ENCODE peak calls at places on chromosomes 11 and 22, in six cellular contexts. One of them, this sample, is unnamed.

GRCh38 chr11:47870404-47870803 is 22.3 kb upstream of the NUP160 start:
- DNase-seq in hepatocyte: no peak
- DNase-seq in CD8-positive, alpha-beta T cell: no peak
- DNase-seq in CD4-positive, alpha-beta memory T cell: no peak
- DNase-seq in sigmoid colon: no peak
- DNase-seq in astrocyte: no peak
- DNase-seq in this sample: no peak

GRCh38 chr11:126992065-126992803 is 8.3 kb downstream of the KIRREL3 start:
- DNase-seq in CD8-positive, alpha-beta T cell: no peak
- DNase-seq in sigmoid colon: no peak
- DNase-seq in astrocyte: peak
- DNase-seq in CD4-positive, alpha-beta memory T cell: no peak
- DNase-seq in hepatocyte: no peak
- DNase-seq in this sample: no peak

GRCh38 chr11:61787928-61788491 is 4.4 kb downstream of the TMEM258 start:
- DNase-seq in CD4-positive, alpha-beta memory T cell: no peak
- DNase-seq in sigmoid colon: no peak
- DNase-seq in hepatocyte: peak
- DNase-seq in astrocyte: peak
- DNase-seq in CD8-positive, alpha-beta T cell: no peak
- DNase-seq in this sample: peak

GRCh38 chr11:70788247-70789022 is 390.1 kb downstream of the CTTN start:
- DNase-seq in CD4-positive, alpha-beta memory T cell: no peak
- DNase-seq in sigmoid colon: no peak
- DNase-seq in astrocyte: peak
- DNase-seq in hepatocyte: no peak
- DNase-seq in CD8-positive, alpha-beta T cell: no peak
- DNase-seq in this sample: peak

GRCh38 chr22:41481131-41481830 is 12.4 kb downstream of the ACO2 start:
- DNase-seq in sigmoid colon: no peak
- DNase-seq in CD8-positive, alpha-beta T cell: no peak
- DNase-seq in hepatocyte: no peak
- DNase-seq in astrocyte: peak
- DNase-seq in CD4-positive, alpha-beta memory T cell: no peak
- DNase-seq in this sample: no peak

GRCh38 chr11:86814775-86815174 is 14.4 kb downstream of the PRSS23 start:
- DNase-seq in CD4-positive, alpha-beta memory T cell: no peak
- DNase-seq in astrocyte: peak
- DNase-seq in CD8-positive, alpha-beta T cell: no peak
- DNase-seq in hepatocyte: no peak
- DNase-seq in sigmoid colon: no peak
- DNase-seq in this sample: no peak

GRCh38 chr11:35418282-35418846 is 994 bp downstream of the SLC1A2 start:
- DNase-seq in CD4-positive, alpha-beta memory T cell: no peak
- DNase-seq in CD8-positive, alpha-beta T cell: no peak
- DNase-seq in hepatocyte: peak
- DNase-seq in astrocyte: no peak
- DNase-seq in sigmoid colon: no peak
- DNase-seq in this sample: no peak

GRCh38 chr22:39654527-39654926 is 84.0 kb downstream of the CACNA1I start:
- DNase-seq in CD8-positive, alpha-beta T cell: no peak
- DNase-seq in astrocyte: no peak
- DNase-seq in hepatocyte: no peak
- DNase-seq in CD4-positive, alpha-beta memory T cell: no peak
- DNase-seq in sigmoid colon: no peak
- DNase-seq in this sample: no peak

GRCh38 chr11:69055598-69056516 is 7.1 kb downstream of the TPCN2 start:
- DNase-seq in sigmoid colon: peak
- DNase-seq in hepatocyte: no peak
- DNase-seq in astrocyte: no peak
- DNase-seq in CD8-positive, alpha-beta T cell: no peak
- DNase-seq in CD4-positive, alpha-beta memory T cell: no peak
- DNase-seq in this sample: peak

GRCh38 chr11:121482231-121483129 is 29.7 kb upstream of the SORL1-AS1 start:
- DNase-seq in CD4-positive, alpha-beta memory T cell: peak
- DNase-seq in sigmoid colon: no peak
- DNase-seq in astrocyte: no peak
- DNase-seq in hepatocyte: no peak
- DNase-seq in CD8-positive, alpha-beta T cell: peak
- DNase-seq in this sample: no peak

GRCh38 chr11:134181707-134182106 is 42.1 kb downstream of the NCAPD3 start:
- DNase-seq in sigmoid colon: no peak
- DNase-seq in CD8-positive, alpha-beta T cell: no peak
- DNase-seq in astrocyte: peak
- DNase-seq in CD4-positive, alpha-beta memory T cell: no peak
- DNase-seq in hepatocyte: no peak
- DNase-seq in this sample: peak

GRCh38 chr22:48577014-48577690 is 1250.5 kb downstream of the BRD1 start:
- DNase-seq in CD8-positive, alpha-beta T cell: no peak
- DNase-seq in astrocyte: no peak
- DNase-seq in CD4-positive, alpha-beta memory T cell: no peak
- DNase-seq in hepatocyte: peak
- DNase-seq in sigmoid colon: no peak
- DNase-seq in this sample: no peak

GRCh38 chr11:131661137-131661536 is 290.7 kb downstream of the NTM start:
- DNase-seq in hepatocyte: no peak
- DNase-seq in sigmoid colon: no peak
- DNase-seq in CD8-positive, alpha-beta T cell: no peak
- DNase-seq in CD4-positive, alpha-beta memory T cell: no peak
- DNase-seq in astrocyte: peak
- DNase-seq in this sample: peak

GRCh38 chr22:35746946-35747703 is 29.5 kb downstream of the APOL5 start:
- DNase-seq in astrocyte: peak
- DNase-seq in sigmoid colon: no peak
- DNase-seq in CD8-positive, alpha-beta T cell: no peak
- DNase-seq in CD4-positive, alpha-beta memory T cell: no peak
- DNase-seq in hepatocyte: no peak
- DNase-seq in this sample: no peak

GRCh38 chr22:32082331-32082730 is 39.3 kb downstream of the SLC5A1 start:
- DNase-seq in sigmoid colon: no peak
- DNase-seq in hepatocyte: no peak
- DNase-seq in CD4-positive, alpha-beta memory T cell: no peak
- DNase-seq in astrocyte: no peak
- DNase-seq in CD8-positive, alpha-beta T cell: no peak
- DNase-seq in this sample: no peak

GRCh38 chr22:32075997-32076725 is 33.1 kb downstream of the SLC5A1 start:
- DNase-seq in CD8-positive, alpha-beta T cell: no peak
- DNase-seq in sigmoid colon: no peak
- DNase-seq in hepatocyte: peak
- DNase-seq in CD4-positive, alpha-beta memory T cell: no peak
- DNase-seq in astrocyte: no peak
- DNase-seq in this sample: no peak

GRCh38 chr22:32076726-32077550 is 33.9 kb downstream of the SLC5A1 start:
- DNase-seq in sigmoid colon: no peak
- DNase-seq in CD4-positive, alpha-beta memory T cell: no peak
- DNase-seq in hepatocyte: no peak
- DNase-seq in astrocyte: no peak
- DNase-seq in CD8-positive, alpha-beta T cell: no peak
- DNase-seq in this sample: no peak

GRCh38 chr22:32080904-32081303 is 37.8 kb downstream of the SLC5A1 start:
- DNase-seq in hepatocyte: peak
- DNase-seq in CD8-positive, alpha-beta T cell: no peak
- DNase-seq in astrocyte: peak
- DNase-seq in sigmoid colon: no peak
- DNase-seq in CD4-positive, alpha-beta memory T cell: peak
- DNase-seq in this sample: peak

DNA sequence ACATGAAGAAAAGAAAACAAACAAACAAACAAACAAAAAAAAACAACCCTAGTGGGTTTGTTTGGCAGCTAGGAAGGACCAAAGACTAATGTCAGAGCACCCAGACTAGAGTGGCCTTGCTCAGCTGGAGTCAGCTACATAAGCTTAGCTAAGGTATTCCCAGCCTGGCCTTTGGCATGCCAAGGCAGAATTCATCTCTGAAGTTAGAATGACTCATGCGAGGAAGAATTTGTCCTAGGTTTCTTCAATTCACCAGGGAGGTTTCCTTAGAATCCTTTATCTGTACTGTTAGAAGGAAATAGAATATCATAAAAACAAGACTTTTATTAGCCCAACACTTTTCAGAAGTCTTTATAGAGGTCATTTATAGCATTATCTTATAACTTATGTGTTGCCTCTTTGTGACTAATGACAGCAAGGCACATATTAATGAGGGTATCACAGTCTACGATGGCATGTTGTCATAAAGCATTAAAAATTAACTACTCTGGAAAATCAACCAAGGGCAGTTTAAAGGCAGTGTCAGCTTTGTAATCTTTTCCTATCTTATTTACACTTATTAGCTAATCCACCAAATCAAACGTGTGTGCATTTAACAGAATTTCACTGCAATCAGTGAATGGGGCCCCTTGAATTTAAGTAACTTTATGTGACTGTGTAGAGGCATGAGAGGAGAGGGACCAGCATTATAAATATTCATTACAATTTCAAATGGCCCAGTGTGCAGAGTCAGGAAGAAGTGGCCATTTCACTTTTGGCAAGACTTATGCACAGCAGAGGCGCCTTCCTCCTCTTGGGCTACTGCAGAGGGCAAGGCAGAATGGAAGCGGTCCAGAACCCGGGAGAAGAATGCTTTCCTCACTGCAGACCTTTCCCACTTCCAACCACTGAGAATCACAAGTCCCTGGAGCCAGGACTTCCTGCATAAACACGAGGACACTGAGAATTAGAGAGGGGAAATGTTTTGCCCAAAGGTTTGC is 36.3 kb downstream of the SLC5A1 start:
- DNase-seq in astrocyte: peak
- DNase-seq in CD4-positive, alpha-beta memory T cell: no peak
- DNase-seq in CD8-positive, alpha-beta T cell: no peak
- DNase-seq in hepatocyte: peak
- DNase-seq in sigmoid colon: no peak
- DNase-seq in this sample: peak
- H3K27ac ChIP-seq in astrocyte: no peak
- H3K27ac ChIP-seq in CD4-positive, alpha-beta memory T cell: no peak
- H3K27ac ChIP-seq in CD8-positive, alpha-beta T cell: no peak
- H3K27ac ChIP-seq in hepatocyte: peak
- H3K27ac ChIP-seq in sigmoid colon: no peak
- H3K27ac ChIP-seq in this sample: no peak

GRCh38 chr11:102476812-102477211 is 24.2 kb upstream of the TMEM123 start:
- DNase-seq in CD8-positive, alpha-beta T cell: no peak
- DNase-seq in hepatocyte: peak
- DNase-seq in astrocyte: no peak
- DNase-seq in CD4-positive, alpha-beta memory T cell: peak
- DNase-seq in sigmoid colon: no peak
- DNase-seq in this sample: no peak
- H3K27ac ChIP-seq in CD8-positive, alpha-beta T cell: no peak
- H3K27ac ChIP-seq in hepatocyte: peak
- H3K27ac ChIP-seq in astrocyte: no peak
- H3K27ac ChIP-seq in CD4-positive, alpha-beta memory T cell: no peak
- H3K27ac ChIP-seq in sigmoid colon: no peak
- H3K27ac ChIP-seq in this sample: no peak

DNA sequence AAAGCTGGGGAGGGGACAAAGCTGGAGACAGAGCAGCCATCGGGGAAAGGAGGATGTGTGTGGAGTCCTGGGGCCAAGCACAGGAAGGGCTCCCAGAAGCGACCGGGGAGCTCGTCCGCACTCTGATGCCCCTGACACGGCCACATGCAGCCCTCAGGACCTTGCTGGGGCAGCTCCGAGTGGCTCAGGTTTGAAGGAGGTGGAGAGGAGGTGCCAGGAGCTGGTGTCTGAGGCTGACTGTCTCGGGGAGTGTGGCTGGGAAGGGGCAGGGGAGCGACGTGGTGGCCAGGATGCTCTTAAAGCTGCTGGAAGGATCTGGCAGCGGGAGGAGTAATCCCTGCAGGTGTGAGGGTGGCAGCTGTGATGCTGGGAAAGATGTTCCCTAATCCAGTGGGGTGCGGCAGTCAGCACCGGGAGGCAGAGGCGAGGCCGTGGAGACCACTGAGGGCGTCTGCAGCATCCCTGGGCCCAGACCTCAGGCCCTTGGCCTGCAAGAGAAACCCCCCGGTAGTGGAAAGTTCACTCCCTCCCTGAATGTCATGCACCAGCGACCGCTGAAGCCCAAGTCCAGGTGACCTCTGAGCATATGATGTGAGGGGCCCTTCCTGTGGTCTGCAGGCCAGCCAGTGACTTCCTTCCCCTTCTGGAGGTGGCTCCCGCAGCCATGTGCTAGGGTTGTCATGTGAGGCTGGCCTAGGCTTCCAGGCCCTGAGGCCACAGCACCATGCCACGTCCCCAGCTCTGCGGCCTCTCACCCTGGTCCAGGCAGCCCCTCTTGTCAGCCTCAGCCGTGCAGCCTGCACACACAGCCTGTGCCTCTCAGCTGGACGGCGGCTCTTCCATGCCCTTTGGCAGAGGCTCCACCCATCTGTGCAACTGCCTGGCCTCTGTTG is 17.2 kb upstream of the CTSD start:
- DNase-seq in astrocyte: no peak
- DNase-seq in hepatocyte: no peak
- DNase-seq in sigmoid colon: peak
- DNase-seq in CD4-positive, alpha-beta memory T cell: no peak
- DNase-seq in CD8-positive, alpha-beta T cell: no peak
- DNase-seq in this sample: peak
- H3K27ac ChIP-seq in astrocyte: no peak
- H3K27ac ChIP-seq in hepatocyte: no peak
- H3K27ac ChIP-seq in sigmoid colon: no peak
- H3K27ac ChIP-seq in CD4-positive, alpha-beta memory T cell: no peak
- H3K27ac ChIP-seq in CD8-positive, alpha-beta T cell: no peak
- H3K27ac ChIP-seq in this sample: no peak

GRCh38 chr11:19352072-19352735 is 111.5 kb upstream of the E2F8 start:
- DNase-seq in hepatocyte: no peak
- DNase-seq in CD8-positive, alpha-beta T cell: no peak
- DNase-seq in sigmoid colon: no peak
- DNase-seq in CD4-positive, alpha-beta memory T cell: no peak
- DNase-seq in astrocyte: no peak
- DNase-seq in this sample: no peak

GRCh38 chr11:19349340-19350025 is 108.7 kb upstream of the E2F8 start:
- DNase-seq in sigmoid colon: no peak
- DNase-seq in astrocyte: no peak
- DNase-seq in CD8-positive, alpha-beta T cell: no peak
- DNase-seq in CD4-positive, alpha-beta memory T cell: no peak
- DNase-seq in hepatocyte: no peak
- DNase-seq in this sample: no peak

GRCh38 chr11:19347911-19348310 is 107.2 kb upstream of the E2F8 start:
- DNase-seq in CD8-positive, alpha-beta T cell: no peak
- DNase-seq in astrocyte: no peak
- DNase-seq in CD4-positive, alpha-beta memory T cell: no peak
- DNase-seq in hepatocyte: no peak
- DNase-seq in sigmoid colon: no peak
- DNase-seq in this sample: peak

GRCh38 chr11:19351426-19351825 is 110.7 kb upstream of the E2F8 start:
- DNase-seq in CD8-positive, alpha-beta T cell: no peak
- DNase-seq in astrocyte: no peak
- DNase-seq in sigmoid colon: no peak
- DNase-seq in CD4-positive, alpha-beta memory T cell: no peak
- DNase-seq in hepatocyte: no peak
- DNase-seq in this sample: no peak

GRCh38 chr11:19350093-19350665 is 109.4 kb upstream of the E2F8 start:
- DNase-seq in CD4-positive, alpha-beta memory T cell: no peak
- DNase-seq in CD8-positive, alpha-beta T cell: no peak
- DNase-seq in sigmoid colon: no peak
- DNase-seq in astrocyte: no peak
- DNase-seq in hepatocyte: no peak
- DNase-seq in this sample: peak
- H3K27ac ChIP-seq in CD4-positive, alpha-beta memory T cell: no peak
- H3K27ac ChIP-seq in CD8-positive, alpha-beta T cell: no peak
- H3K27ac ChIP-seq in sigmoid colon: no peak
- H3K27ac ChIP-seq in astrocyte: no peak
- H3K27ac ChIP-seq in hepatocyte: no peak
- H3K27ac ChIP-seq in this sample: no peak

This sample was measured in osteoblast.